ENCODE peak calls at places on chromosomes 16 and 17, in seven cellular contexts. D is stimulated activated CD4-positive, alpha-beta T cell treated with anti-CD3 and anti-CD28 coated beads, Interleukin-2, amount 100 ng/mL, for 48 hours; K is stimulated activated naive CD4-positive, alpha-beta T cell; C is erythroblast; H is hypothalamus; M is stomach; Y is right cardiac atrium. A is an unnamed sample.

GRCh38 chr17:27466748-27467375 is 10.6 kb downstream of the KSR1 start:
- DNase-seq in D (peak), K (no peak), C (peak), H (no peak), M (no peak), Y (no peak), A (peak)

GRCh38 chr16:2500937-2501750 is 12.6 kb upstream of the ATP6V0C start:
- DNase-seq in D (peak), K (peak), C (peak), H (peak), M (peak), Y (peak), A (peak)

GRCh38 chr17:8823279-8823678 is 24.1 kb upstream of the MFSD6L start:
- DNase-seq in D (no peak), K (no peak), C (no peak), H (no peak), M (no peak), Y (no peak), A (no peak)

GRCh38 chr17:58046230-58047094 is 36.8 kb upstream of the DYNLL2 start:
- DNase-seq in D (no peak), K (no peak), C (no peak), H (no peak), M (no peak), Y (peak), A (no peak)

GRCh38 chr17:79931517-79932309 is 92.5 kb upstream of the CBX4 start:
- DNase-seq in D (no peak), K (no peak), C (no peak), H (no peak), M (no peak), Y (no peak), A (no peak)

GRCh38 chr17:37671028-37671812 is 28.0 kb upstream of the DDX52 start:
- DNase-seq in D (no peak), K (no peak), C (no peak), H (no peak), M (no peak), Y (no peak), A (no peak)

GRCh38 chr17:16935786-16936185 is 36.1 kb downstream of the TNFRSF13B start:
- DNase-seq in D (no peak), K (no peak), C (no peak), H (no peak), M (no peak), Y (no peak), A (no peak)

GRCh38 chr16:84795338-84796053 is 24.3 kb upstream of the CRISPLD2 start:
- DNase-seq in D (no peak), K (no peak), C (no peak), H (no peak), M (peak), Y (peak), A (no peak)

GRCh38 chr17:43878260-43879082 is 28.9 kb downstream of the MPP2 start:
- DNase-seq in D (peak), K (peak), C (peak), H (peak), M (peak), Y (peak), A (peak)

GRCh38 chr17:39484178-39484577 is 22.9 kb downstream of the CDK12 start:
- DNase-seq in D (no peak), K (no peak), C (no peak), H (no peak), M (no peak), Y (no peak), A (no peak)

GRCh38 chr16:23009075-23009474 is 140.2 kb downstream of the USP31 start:
- DNase-seq in D (no peak), K (no peak), C (no peak), H (no peak), M (no peak), Y (no peak), A (no peak)

GRCh38 chr17:28347261-28347891 is 10.0 kb downstream of the POLDIP2 start:
- DNase-seq in D (no peak), K (no peak), C (no peak), H (no peak), M (peak), Y (no peak), A (no peak)

GRCh38 chr17:77829871-77830799 is 128.4 kb upstream of the TNRC6C start:
- DNase-seq in D (no peak), K (no peak), C (no peak), H (no peak), M (no peak), Y (peak), A (peak)

GRCh38 chr16:86343111-86343642 is 167.2 kb upstream of the FOXF1 start:
- DNase-seq in D (no peak), K (no peak), C (no peak), H (no peak), M (peak), Y (peak), A (no peak)

GRCh38 chr16:22614271-22614947 is 103.7 kb downstream of the NPIPB5 start:
- DNase-seq in D (no peak), K (no peak), C (no peak), H (no peak), M (no peak), Y (no peak), A (no peak)

GRCh38 chr17:82080789-82081464 is 15.3 kb upstream of the DUS1L start:
- DNase-seq in D (no peak), K (no peak), C (no peak), H (no peak), M (no peak), Y (peak), A (no peak)

GRCh38 chr16:27724491-27724878 is 174.5 kb downstream of the KATNIP start:
- DNase-seq in D (no peak), K (no peak), C (no peak), H (peak), M (peak), Y (peak), A (no peak)

GRCh38 chr16:51404386-51404785 is 253.3 kb upstream of the SALL1 start:
- DNase-seq in D (no peak), K (no peak), C (no peak), H (no peak), M (no peak), Y (no peak), A (no peak)

GRCh38 chr17:69451416-69452394 is 37.2 kb downstream of the MAP2K6 start:
- DNase-seq in D (no peak), K (no peak), C (no peak), H (no peak), M (no peak), Y (no peak), A (no peak)

GRCh38 chr16:842061-842476 is 41.5 kb upstream of the GNG13 start:
- DNase-seq in D (no peak), K (no peak), C (no peak), H (no peak), M (no peak), Y (peak), A (peak)

GRCh38 chr16:85302018-85302847 is 190.0 kb upstream of the CIBAR2 start:
- DNase-seq in D (no peak), K (no peak), C (peak), H (no peak), M (no peak), Y (no peak), A (peak)

GRCh38 chr16:84284168-84284722 is 10.4 kb upstream of the WFDC1 start:
- DNase-seq in D (no peak), K (no peak), C (no peak), H (no peak), M (peak), Y (peak), A (peak)

GRCh38 chr16:9075299-9076071 is 16.0 kb upstream of the HAPSTR1 start:
- DNase-seq in D (no peak), K (no peak), C (no peak), H (no peak), M (no peak), Y (no peak), A (no peak)

GRCh38 chr16:89105599-89106151 is 12.0 kb downstream of the ACSF3 start:
- DNase-seq in D (no peak), K (no peak), C (no peak), H (no peak), M (no peak), Y (no peak), A (no peak)

GRCh38 chr17:34725008-34725407 is 145.6 kb downstream of the TMEM132E start:
- DNase-seq in D (no peak), K (no peak), C (no peak), H (no peak), M (no peak), Y (no peak), A (no peak)

GRCh38 chr17:50347087-50347893 is 1.4 kb downstream of the XYLT2 start:
- DNase-seq in D (no peak), K (no peak), C (no peak), H (no peak), M (no peak), Y (no peak), A (no peak)

GRCh38 chr16:56999409-57000270 is 10.3 kb downstream of the NLRC5 start:
- DNase-seq in D (no peak), K (peak), C (no peak), H (no peak), M (peak), Y (no peak), A (no peak)

GRCh38 chr16:695355-696089 is 5.3 kb upstream of the WDR24 start:
- DNase-seq in D (peak), K (peak), C (peak), H (no peak), M (peak), Y (no peak), A (peak)

GRCh38 chr16:57764341-57765159 is 29.0 kb downstream of the KATNB1 start:
- DNase-seq in D (peak), K (peak), C (peak), H (no peak), M (no peak), Y (peak), A (peak)

GRCh38 chr17:58329808-58330543 is 1.4 kb upstream of the TSPOAP1 start:
- DNase-seq in D (peak), K (peak), C (peak), H (no peak), M (no peak), Y (no peak), A (peak)

A was measured in K562.